ENCODE peak calls at places on chromosomes 2 and 18, in seven cellular contexts. W is heart left ventricle, I is OCI-LY7, M is left lung, F is heart right ventricle, N is A549, O is stomach. U is an unnamed sample.

GRCh38 chr2:121160366-121160765 is 124.6 kb downstream of the TFCP2L1 start:
- DNase-seq in W (no peak), I (no peak), M (no peak), F (no peak), N (no peak), O (no peak), U (no peak)

GRCh38 chr2:132645943-132646804 is 23.8 kb downstream of the LYPD1 start:
- DNase-seq in W (no peak), I (peak), M (no peak), F (no peak), N (no peak), O (no peak), U (no peak)

GRCh38 chr2:239787651-239788050 is 237.5 kb downstream of the NDUFA10 start:
- DNase-seq in W (no peak), I (no peak), M (no peak), F (no peak), N (no peak), O (no peak), U (no peak)

GRCh38 chr2:121205321-121205942 is 79.6 kb downstream of the TFCP2L1 start:
- DNase-seq in W (peak), I (no peak), M (no peak), F (peak), N (no peak), O (peak), U (no peak)

GRCh38 chr18:70469916-70470315 is 181.1 kb downstream of the SOCS6 start:
- DNase-seq in W (peak), I (no peak), M (no peak), F (no peak), N (no peak), O (no peak), U (no peak)

GRCh38 chr2:85265304-85265703 is 62.5 kb downstream of the TGOLN2 start:
- DNase-seq in W (peak), I (no peak), M (peak), F (peak), N (no peak), O (no peak), U (no peak)

GRCh38 chr2:105780606-105781005 is 35.9 kb downstream of the NCK2 start:
- DNase-seq in W (no peak), I (no peak), M (no peak), F (no peak), N (no peak), O (no peak), U (no peak)

GRCh38 chr2:31533036-31533435 is 47.7 kb downstream of the SRD5A2 start:
- DNase-seq in W (no peak), I (no peak), M (no peak), F (no peak), N (no peak), O (no peak), U (no peak)

GRCh38 chr2:100289020-100289419 is 33.3 kb downstream of the LONRF2 start:
- DNase-seq in W (no peak), I (no peak), M (no peak), F (no peak), N (no peak), O (no peak), U (no peak)

GRCh38 chr2:127107622-127107999 is 657 bp upstream of the BIN1 start:
- DNase-seq in W (no peak), I (no peak), M (no peak), F (no peak), N (peak), O (no peak), U (peak)

GRCh38 chr2:86224645-86225355 is 25.5 kb downstream of the MRPL35 start:
- DNase-seq in W (peak), I (no peak), M (no peak), F (no peak), N (no peak), O (no peak), U (no peak)

GRCh38 chr18:45122510-45122909 is 441.8 kb downstream of the SETBP1 start:
- DNase-seq in W (no peak), I (no peak), M (no peak), F (no peak), N (no peak), O (no peak), U (no peak)

GRCh38 chr2:232333361-232334135 is 45.0 kb upstream of the ALPP start:
- DNase-seq in W (peak), I (peak), M (peak), F (no peak), N (peak), O (no peak), U (peak)

GRCh38 chr2:176582990-176583481 is 313.8 kb downstream of the MTX2 start:
- DNase-seq in W (peak), I (no peak), M (peak), F (peak), N (peak), O (no peak), U (no peak)

GRCh38 chr2:125167820-125168219 is 1142.7 kb downstream of the CNTNAP5 start:
- DNase-seq in W (no peak), I (no peak), M (no peak), F (no peak), N (no peak), O (no peak), U (no peak)

GRCh38 chr2:9984217-9984739 is 32.8 kb downstream of the GRHL1 start:
- DNase-seq in W (no peak), I (peak), M (no peak), F (no peak), N (peak), O (no peak), U (no peak)

GRCh38 chr2:111653103-111653624 is 230.8 kb downstream of the ANAPC1 start:
- DNase-seq in W (no peak), I (no peak), M (no peak), F (no peak), N (no peak), O (no peak), U (no peak)

GRCh38 chr2:121052507-121052906 is 232.5 kb downstream of the TFCP2L1 start:
- DNase-seq in W (no peak), I (peak), M (no peak), F (no peak), N (no peak), O (no peak), U (no peak)

GRCh38 chr2:223943561-223944008 is 1.6 kb downstream of the WDFY1 start:
- DNase-seq in W (no peak), I (no peak), M (no peak), F (peak), N (peak), O (no peak), U (no peak)

GRCh38 chr2:56648802-56649201 is 465.0 kb downstream of the CCDC85A start:
- DNase-seq in W (no peak), I (no peak), M (no peak), F (no peak), N (no peak), O (no peak), U (no peak)

GRCh38 chr2:55859875-55860274 is 63.7 kb downstream of the EFEMP1 start:
- DNase-seq in W (no peak), I (no peak), M (no peak), F (no peak), N (no peak), O (no peak), U (no peak)

GRCh38 chr2:129905664-129906081 is 73.8 kb upstream of the RAB6C start:
- DNase-seq in W (no peak), I (no peak), M (no peak), F (no peak), N (no peak), O (peak), U (no peak)

GRCh38 chr2:67041051-67041450 is 356.1 kb upstream of the ETAA1 start:
- DNase-seq in W (no peak), I (no peak), M (no peak), F (no peak), N (no peak), O (no peak), U (no peak)

GRCh38 chr2:201059961-201060525 is 11.4 kb downstream of the HYCC2 start:
- DNase-seq in W (no peak), I (peak), M (no peak), F (no peak), N (no peak), O (no peak), U (no peak)

GRCh38 chr2:100548771-100549170 is 14.0 kb upstream of the PDCL3 start:
- DNase-seq in W (no peak), I (no peak), M (no peak), F (no peak), N (no peak), O (no peak), U (no peak)

GRCh38 chr2:184765048-184765881 is 166.9 kb downstream of the ZNF804A start:
- DNase-seq in W (no peak), I (peak), M (no peak), F (no peak), N (no peak), O (no peak), U (no peak)

GRCh38 chr2:152409691-152410597 is 75.0 kb downstream of the FMNL2 start:
- DNase-seq in W (no peak), I (no peak), M (no peak), F (no peak), N (no peak), O (no peak), U (no peak)

GRCh38 chr18:69845588-69846506 is 101.8 kb downstream of the CD226 start:
- DNase-seq in W (no peak), I (no peak), M (no peak), F (no peak), N (peak), O (no peak), U (no peak)

GRCh38 chr2:100780203-100781008 is 39.5 kb upstream of the NPAS2 start:
- DNase-seq in W (no peak), I (no peak), M (no peak), F (peak), N (peak), O (no peak), U (no peak)

GRCh38 chr2:64354857-64355680 is 98.9 kb upstream of the LGALSL start:
- DNase-seq in W (no peak), I (no peak), M (no peak), F (no peak), N (peak), O (no peak), U (no peak)

GRCh38 chr2:38223256-38223655 is 147.3 kb upstream of the CYP1B1 start:
- DNase-seq in W (no peak), I (no peak), M (no peak), F (no peak), N (no peak), O (no peak), U (no peak)

GRCh38 chr2:132463719-132464118 is 47.1 kb downstream of the GPR39 start:
- DNase-seq in W (no peak), I (no peak), M (no peak), F (no peak), N (no peak), O (no peak), U (no peak)

GRCh38 chr2:235639387-235639786 is 145.5 kb downstream of the AGAP1 start:
- DNase-seq in W (peak), I (no peak), M (peak), F (peak), N (peak), O (no peak), U (peak)

GRCh38 chr2:206378835-206379234 is 64.5 kb upstream of the ADAM23 start:
- DNase-seq in W (no peak), I (no peak), M (no peak), F (no peak), N (no peak), O (no peak), U (no peak)

GRCh38 chr2:157075924-157076323 is 181.6 kb upstream of the GALNT5 start:
- DNase-seq in W (no peak), I (no peak), M (no peak), F (no peak), N (no peak), O (no peak), U (no peak)

GRCh38 chr2:27489118-27489497 is 435 bp downstream of the IFT172 start:
- DNase-seq in W (no peak), I (peak), M (no peak), F (no peak), N (peak), O (no peak), U (peak)

DNA sequence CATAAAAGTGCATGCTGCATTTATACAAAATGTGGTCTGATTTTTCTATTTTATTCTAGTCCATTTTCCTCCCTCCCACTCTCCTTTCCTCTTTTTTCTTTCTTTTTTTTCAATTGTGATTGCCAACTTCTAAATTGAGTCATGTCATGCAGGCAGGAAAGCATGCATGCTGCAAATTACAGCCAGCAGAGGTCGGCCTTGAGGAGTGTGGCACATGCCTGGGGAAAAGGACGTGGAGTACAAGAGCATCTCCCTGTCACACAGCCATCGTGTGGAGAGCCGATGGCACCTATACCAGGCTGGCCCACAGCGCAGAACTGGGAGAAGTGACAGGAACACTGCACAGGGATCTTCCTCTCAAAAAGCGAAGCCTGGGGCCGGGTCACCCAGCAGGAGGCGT is 17.8 kb downstream of the LCT start:
- DNase-seq in W (no peak), I (peak), M (no peak), F (no peak), N (peak), O (no peak), U (no peak)
- TF ChIP-seq CTCF in W (no peak), I (peak), M (no peak), F (no peak), N (peak), O (no peak), U (no peak)

DNA sequence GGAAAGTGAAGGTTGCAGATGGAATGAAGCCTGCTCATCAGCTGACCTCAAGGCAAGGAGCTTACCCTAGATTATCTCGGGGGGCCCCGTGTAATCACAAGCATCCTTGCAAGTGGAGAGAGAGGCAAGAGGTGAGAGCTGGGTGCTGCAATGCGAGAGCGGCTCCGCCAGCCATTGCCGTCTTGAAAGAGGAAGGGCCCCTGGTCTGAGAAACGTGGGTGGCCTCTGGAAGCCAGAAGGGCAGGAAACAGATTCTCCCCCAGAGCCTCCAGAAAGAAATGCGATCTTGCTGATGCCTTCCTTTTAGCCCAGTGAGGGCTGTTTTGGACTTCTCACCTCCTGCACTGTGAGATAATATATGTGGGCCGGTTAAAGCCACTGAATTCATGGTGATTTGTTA is 319.6 kb upstream of the HS6ST1 start:
- DNase-seq in W (peak), I (no peak), M (peak), F (no peak), N (no peak), O (peak), U (no peak)
- H3K4me3 ChIP-seq in W (no peak), I (no peak), M (no peak), F (no peak), N (no peak), O (no peak), U (no peak)

DNA sequence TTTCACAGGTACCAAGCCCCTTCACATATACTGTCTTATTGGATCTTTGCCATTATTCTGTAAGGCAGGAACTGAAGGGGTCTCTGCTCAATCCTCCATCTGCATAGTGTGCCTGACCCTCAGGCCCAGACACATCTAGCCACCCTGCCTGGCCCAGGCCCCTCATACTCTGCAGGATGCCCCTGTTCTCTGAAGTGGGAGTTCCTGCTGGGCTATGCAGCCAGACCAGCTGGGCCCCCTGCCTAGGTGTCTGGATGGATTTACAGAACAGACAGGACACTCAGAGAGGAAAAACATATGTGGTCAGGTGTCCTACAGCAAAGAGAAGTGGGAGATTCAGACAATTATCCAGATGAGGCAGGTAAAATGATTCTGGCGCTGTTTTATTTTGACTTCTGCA is 42.0 kb downstream of the SLC4A5 start:
- DNase-seq in W (no peak), I (no peak), M (no peak), F (no peak), N (no peak), O (no peak), U (no peak)
- TF ChIP-seq CTCF in W (no peak), I (no peak), M (no peak), F (no peak), N (no peak), O (no peak), U (no peak)

GRCh38 chr2:167294775-167295140 is 406.5 kb downstream of the XIRP2 start:
- DNase-seq in W (no peak), I (no peak), M (no peak), F (no peak), N (no peak), O (no peak), U (no peak)
- H3K4me3 ChIP-seq in W (peak), I (no peak), M (peak), F (peak), N (no peak), O (peak), U (peak)

GRCh38 chr2:14638488-14638887 is 6.0 kb downstream of the LRATD1 start:
- DNase-seq in W (no peak), I (no peak), M (no peak), F (no peak), N (no peak), O (no peak), U (no peak)

GRCh38 chr2:14641116-14641515 is 8.6 kb downstream of the LRATD1 start:
- DNase-seq in W (no peak), I (no peak), M (no peak), F (no peak), N (no peak), O (no peak), U (no peak)

GRCh38 chr2:14647714-14648113 is 15.2 kb downstream of the LRATD1 start:
- DNase-seq in W (no peak), I (no peak), M (no peak), F (no peak), N (no peak), O (no peak), U (no peak)

DNA sequence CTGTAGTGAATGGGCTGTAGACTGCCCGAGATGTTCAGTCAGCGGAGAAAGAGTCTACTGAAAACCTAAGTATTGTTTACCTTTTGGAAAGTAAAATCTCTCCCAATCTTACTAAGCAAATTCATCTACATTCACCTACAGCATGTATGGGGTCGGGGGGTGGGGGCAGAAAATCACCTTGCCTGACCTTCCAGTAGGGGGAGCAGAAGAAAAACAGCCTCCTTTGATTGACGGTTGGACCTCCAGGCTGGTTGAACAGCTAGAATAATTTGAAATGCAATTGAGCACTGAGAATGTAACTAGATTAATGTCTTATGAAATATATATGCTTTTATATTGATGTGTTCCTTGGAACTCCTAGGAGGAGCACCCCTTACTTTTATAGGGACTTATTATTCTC is 10.0 kb downstream of the LRATD1 start:
- DNase-seq in W (no peak), I (peak), M (no peak), F (no peak), N (no peak), O (no peak), U (no peak)
- TF ChIP-seq CTCF in W (no peak), I (peak), M (no peak), F (no peak), N (no peak), O (no peak), U (no peak)

DNA sequence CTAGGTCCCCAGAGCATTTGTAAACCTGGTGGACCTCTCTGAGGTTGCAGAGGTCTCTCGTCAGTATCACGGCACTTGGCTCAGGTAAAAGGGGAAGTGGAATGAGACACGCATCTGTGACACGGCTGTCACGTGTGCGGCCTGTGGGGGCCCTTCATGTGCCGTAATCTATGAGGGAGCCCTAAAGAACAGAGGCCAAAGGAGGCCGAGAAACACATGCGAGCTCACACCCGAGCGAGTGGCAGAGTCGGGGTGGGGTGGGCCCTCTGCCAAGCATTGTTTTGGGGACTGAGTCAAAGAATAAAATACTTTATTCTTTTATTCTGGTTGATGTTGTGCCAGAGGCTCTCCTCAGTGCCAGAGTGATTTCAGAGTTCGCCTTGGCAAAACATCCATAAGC is 43.2 kb downstream of the PLB1 start:
- DNase-seq in W (no peak), I (peak), M (no peak), F (peak), N (no peak), O (no peak), U (no peak)
- H3K4me3 ChIP-seq in W (no peak), I (no peak), M (no peak), F (no peak), N (no peak), O (no peak), U (no peak)

DNA sequence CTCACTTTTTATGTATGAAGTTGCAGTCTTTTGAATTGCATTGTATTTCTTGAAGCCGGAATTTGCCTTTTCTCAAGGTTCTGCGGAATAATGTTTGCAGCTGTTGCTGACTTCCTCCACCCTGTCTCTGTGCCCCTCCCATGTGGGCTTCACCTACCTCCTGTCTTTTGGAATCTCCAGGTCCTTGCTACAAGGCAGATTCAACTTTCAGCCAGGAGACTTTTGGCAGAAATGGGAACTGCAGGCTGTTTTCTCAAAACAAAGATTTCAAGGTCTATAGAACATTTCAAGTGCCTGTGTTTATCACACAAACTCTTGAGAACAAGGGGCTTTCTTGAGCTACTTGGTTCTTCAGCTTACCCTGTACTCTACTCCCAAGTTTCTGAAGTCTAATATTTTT is 25.6 kb downstream of the ZNF236 start:
- DNase-seq in W (no peak), I (no peak), M (no peak), F (no peak), N (peak), O (no peak), U (no peak)
- TF ChIP-seq CTCF in W (no peak), I (no peak), M (no peak), F (no peak), N (no peak), O (no peak), U (no peak)

U was measured in ascending aorta.